ENCODE peak calls at places on chromosomes 6 and 20, in five cellular contexts. One of them, this sample, is unnamed.

GRCh38 chr6:33850869-33851541 is 47.2 kb upstream of the MLN start:
- DNase-seq in heart left ventricle: no peak
- DNase-seq in tibial nerve: no peak
- DNase-seq in CD4-positive, alpha-beta memory T cell: no peak
- DNase-seq in hepatocyte: no peak
- DNase-seq in this sample: no peak

GRCh38 chr6:150004783-150005717 is 20.3 kb downstream of the RAET1L start:
- DNase-seq in tibial nerve: peak
- DNase-seq in heart left ventricle: peak
- DNase-seq in hepatocyte: peak
- DNase-seq in CD4-positive, alpha-beta memory T cell: peak
- DNase-seq in this sample: peak

GRCh38 chr6:152330984-152331383 is 306.2 kb downstream of the SYNE1 start:
- DNase-seq in CD4-positive, alpha-beta memory T cell: no peak
- DNase-seq in heart left ventricle: no peak
- DNase-seq in tibial nerve: no peak
- DNase-seq in hepatocyte: no peak
- DNase-seq in this sample: no peak

GRCh38 chr20:49717693-49718092 is 4.0 kb upstream of the B4GALT5 start:
- DNase-seq in CD4-positive, alpha-beta memory T cell: no peak
- DNase-seq in heart left ventricle: no peak
- DNase-seq in tibial nerve: no peak
- DNase-seq in hepatocyte: peak
- DNase-seq in this sample: no peak

GRCh38 chr20:48782901-48783308 is 44.9 kb downstream of the PREX1 start:
- DNase-seq in heart left ventricle: no peak
- DNase-seq in hepatocyte: no peak
- DNase-seq in CD4-positive, alpha-beta memory T cell: no peak
- DNase-seq in tibial nerve: no peak
- DNase-seq in this sample: no peak

GRCh38 chr6:52362443-52363221 is 681 bp downstream of the PAQR8 start:
- DNase-seq in CD4-positive, alpha-beta memory T cell: peak
- DNase-seq in hepatocyte: peak
- DNase-seq in tibial nerve: peak
- DNase-seq in heart left ventricle: peak
- DNase-seq in this sample: peak

GRCh38 chr6:27494987-27495385 is 22.1 kb upstream of the ZNF184 start:
- DNase-seq in hepatocyte: no peak
- DNase-seq in CD4-positive, alpha-beta memory T cell: no peak
- DNase-seq in heart left ventricle: no peak
- DNase-seq in tibial nerve: no peak
- DNase-seq in this sample: no peak

GRCh38 chr20:57939499-57939898 is 229.7 kb upstream of the PMEPA1 start:
- DNase-seq in heart left ventricle: no peak
- DNase-seq in CD4-positive, alpha-beta memory T cell: no peak
- DNase-seq in tibial nerve: no peak
- DNase-seq in hepatocyte: no peak
- DNase-seq in this sample: no peak

GRCh38 chr6:17086469-17086868 is 15.4 kb upstream of the STMND1 start:
- DNase-seq in hepatocyte: peak
- DNase-seq in heart left ventricle: peak
- DNase-seq in CD4-positive, alpha-beta memory T cell: peak
- DNase-seq in tibial nerve: peak
- DNase-seq in this sample: no peak

GRCh38 chr20:64033981-64034493 is 1.9 kb upstream of the C20orf204 start:
- DNase-seq in heart left ventricle: no peak
- DNase-seq in tibial nerve: no peak
- DNase-seq in CD4-positive, alpha-beta memory T cell: no peak
- DNase-seq in hepatocyte: no peak
- DNase-seq in this sample: no peak

GRCh38 chr6:80145921-80146320 is 39.5 kb downstream of the BCKDHB start:
- DNase-seq in tibial nerve: no peak
- DNase-seq in heart left ventricle: no peak
- DNase-seq in hepatocyte: no peak
- DNase-seq in CD4-positive, alpha-beta memory T cell: no peak
- DNase-seq in this sample: no peak

GRCh38 chr6:45378324-45378926 is 691 bp upstream of the SUPT3H start:
- DNase-seq in CD4-positive, alpha-beta memory T cell: no peak
- DNase-seq in tibial nerve: no peak
- DNase-seq in heart left ventricle: peak
- DNase-seq in hepatocyte: no peak
- DNase-seq in this sample: no peak

GRCh38 chr6:36912583-36912982 is 26.8 kb downstream of the C6orf89 start:
- DNase-seq in hepatocyte: peak
- DNase-seq in heart left ventricle: no peak
- DNase-seq in tibial nerve: no peak
- DNase-seq in CD4-positive, alpha-beta memory T cell: peak
- DNase-seq in this sample: no peak

GRCh38 chr6:143159001-143159400 is 98.3 kb downstream of the AIG1 start:
- DNase-seq in heart left ventricle: no peak
- DNase-seq in hepatocyte: no peak
- DNase-seq in tibial nerve: no peak
- DNase-seq in CD4-positive, alpha-beta memory T cell: no peak
- DNase-seq in this sample: no peak

GRCh38 chr6:166598441-166599138 is 12.1 kb upstream of the RAMACL start:
- DNase-seq in tibial nerve: peak
- DNase-seq in hepatocyte: peak
- DNase-seq in CD4-positive, alpha-beta memory T cell: no peak
- DNase-seq in heart left ventricle: peak
- DNase-seq in this sample: no peak

GRCh38 chr6:166775923-166776220 is 148.8 kb upstream of the RPS6KA2 start:
- DNase-seq in heart left ventricle: no peak
- DNase-seq in hepatocyte: no peak
- DNase-seq in tibial nerve: no peak
- DNase-seq in CD4-positive, alpha-beta memory T cell: no peak
- DNase-seq in this sample: no peak

GRCh38 chr20:43899274-43899878 is 15.3 kb upstream of the TOX2 start:
- DNase-seq in tibial nerve: no peak
- DNase-seq in hepatocyte: no peak
- DNase-seq in CD4-positive, alpha-beta memory T cell: no peak
- DNase-seq in heart left ventricle: no peak
- DNase-seq in this sample: no peak

GRCh38 chr20:43894531-43894930 is 20.1 kb upstream of the TOX2 start:
- DNase-seq in heart left ventricle: no peak
- DNase-seq in hepatocyte: no peak
- DNase-seq in tibial nerve: no peak
- DNase-seq in CD4-positive, alpha-beta memory T cell: no peak
- DNase-seq in this sample: no peak

GRCh38 chr20:43895235-43895634 is 19.4 kb upstream of the TOX2 start:
- DNase-seq in CD4-positive, alpha-beta memory T cell: no peak
- DNase-seq in tibial nerve: no peak
- DNase-seq in hepatocyte: no peak
- DNase-seq in heart left ventricle: no peak
- DNase-seq in this sample: no peak

DNA sequence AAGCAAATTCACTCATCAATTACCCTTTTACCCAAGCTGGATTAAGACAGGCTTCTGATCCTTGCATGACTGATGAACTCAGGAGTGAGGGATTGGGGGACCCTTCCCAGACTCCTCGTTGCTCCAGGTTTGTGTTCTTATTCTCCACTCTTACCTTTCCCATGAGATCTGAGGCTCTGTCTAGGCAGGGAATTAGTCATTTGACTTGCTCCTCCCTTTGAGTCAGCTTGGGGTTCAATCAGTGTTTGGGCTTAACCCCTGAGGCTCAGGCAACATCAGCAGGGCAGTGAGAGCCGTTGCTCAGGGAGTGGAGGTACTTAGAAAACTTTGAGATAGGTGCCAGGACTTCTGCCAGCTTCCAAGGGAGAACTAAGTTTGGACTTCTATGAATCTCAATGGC is 20.7 kb upstream of the TOX2 start:
- DNase-seq in hepatocyte: no peak
- DNase-seq in CD4-positive, alpha-beta memory T cell: no peak
- DNase-seq in tibial nerve: no peak
- DNase-seq in heart left ventricle: no peak
- DNase-seq in this sample: no peak
- H3K4me3 ChIP-seq in hepatocyte: no peak
- H3K4me3 ChIP-seq in CD4-positive, alpha-beta memory T cell: no peak
- H3K4me3 ChIP-seq in tibial nerve: no peak
- H3K4me3 ChIP-seq in heart left ventricle: no peak
- H3K4me3 ChIP-seq in this sample: no peak

GRCh38 chr6:106084973-106085686 is 1.0 kb upstream of the PRDM1 start:
- DNase-seq in tibial nerve: peak
- DNase-seq in CD4-positive, alpha-beta memory T cell: no peak
- DNase-seq in hepatocyte: no peak
- DNase-seq in heart left ventricle: no peak
- DNase-seq in this sample: no peak
- H3K4me3 ChIP-seq in tibial nerve: peak
- H3K4me3 ChIP-seq in CD4-positive, alpha-beta memory T cell: no peak
- H3K4me3 ChIP-seq in hepatocyte: no peak
- H3K4me3 ChIP-seq in heart left ventricle: peak
- H3K4me3 ChIP-seq in this sample: peak

DNA sequence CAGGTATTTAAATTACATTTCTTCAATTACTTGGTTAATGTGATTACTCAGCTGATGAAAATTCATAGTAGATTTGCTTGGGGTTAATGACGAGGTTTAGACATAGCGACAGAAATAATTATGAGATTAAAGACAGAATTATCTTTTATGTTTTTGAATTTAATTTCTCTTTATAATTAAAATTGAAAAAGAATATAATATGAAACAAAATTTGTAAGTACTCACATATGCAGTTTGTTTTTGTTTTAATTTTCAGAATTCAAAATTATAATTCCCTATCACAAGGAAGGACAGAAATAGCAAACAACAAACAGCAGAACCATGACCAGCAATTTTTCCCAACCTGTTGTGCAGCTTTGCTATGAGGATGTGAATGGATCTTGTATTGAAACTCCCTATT is at the start of gene TAAR8:
- DNase-seq in heart left ventricle: no peak
- DNase-seq in CD4-positive, alpha-beta memory T cell: no peak
- DNase-seq in tibial nerve: no peak
- DNase-seq in hepatocyte: no peak
- DNase-seq in this sample: no peak
- H3K4me3 ChIP-seq in heart left ventricle: no peak
- H3K4me3 ChIP-seq in CD4-positive, alpha-beta memory T cell: no peak
- H3K4me3 ChIP-seq in tibial nerve: no peak
- H3K4me3 ChIP-seq in hepatocyte: no peak
- H3K4me3 ChIP-seq in this sample: no peak

GRCh38 chr20:33647603-33648395 is 14.3 kb upstream of the C20orf144 start:
- DNase-seq in hepatocyte: no peak
- DNase-seq in heart left ventricle: no peak
- DNase-seq in CD4-positive, alpha-beta memory T cell: no peak
- DNase-seq in tibial nerve: no peak
- DNase-seq in this sample: peak
- H3K4me3 ChIP-seq in hepatocyte: no peak
- H3K4me3 ChIP-seq in heart left ventricle: no peak
- H3K4me3 ChIP-seq in CD4-positive, alpha-beta memory T cell: no peak
- H3K4me3 ChIP-seq in tibial nerve: peak
- H3K4me3 ChIP-seq in this sample: peak

This sample was measured in suprapubic skin.